ENCODE peak calls at places on chromosomes 11 and 22, in seven cellular contexts. T is RWPE2, M is fibroblast of lung, X is pancreas, Y is neural progenitor cell, H is heart left ventricle, B is esophagus squamous epithelium. S is an unnamed sample.

GRCh38 chr22:17237031-17237668 is 17.9 kb upstream of the ADA2 start:
- DNase-seq in X (no peak), T (no peak), H (no peak), Y (no peak), B (no peak), M (no peak), S (no peak)

GRCh38 chr22:37158963-37159290 is 9.2 kb upstream of the IL2RB start:
- DNase-seq in T (no peak), B (no peak), X (no peak), M (no peak), H (no peak), Y (no peak), S (no peak)

GRCh38 chr11:115409691-115410220 is 94.5 kb downstream of the CADM1 start:
- DNase-seq in X (no peak), H (no peak), M (peak; percentile 43), T (no peak), B (no peak), Y (peak; percentile 16), S (peak; percentile 43)

GRCh38 chr22:20569059-20570058 is 61.9 kb downstream of the MED15 start:
- DNase-seq in M (peak; percentile 98), H (no peak), T (peak; percentile 94), Y (no peak), X (no peak), B (no peak), S (peak; percentile 95)

GRCh38 chr11:21374381-21374780 is 705.0 kb downstream of the NELL1 start:
- DNase-seq in Y (no peak), B (no peak), M (no peak), T (no peak), X (no peak), H (no peak), S (no peak)

GRCh38 chr22:27197618-27198017 is 540.2 kb downstream of the MIAT start:
- DNase-seq in Y (no peak), H (no peak), M (no peak), T (no peak), B (no peak), X (no peak), S (no peak)

GRCh38 chr22:48241658-48242057 is 1479.2 kb downstream of the TBC1D22A start:
- DNase-seq in M (no peak), H (no peak), Y (no peak), B (no peak), T (no peak), X (no peak), S (no peak)

GRCh38 chr11:1541474-1542204 is 30.4 kb downstream of the DUSP8 start:
- DNase-seq in Y (peak; percentile 34), B (no peak), H (no peak), M (no peak), X (no peak), T (no peak), S (no peak)

GRCh38 chr11:8656291-8656690 is 26.2 kb downstream of the TRIM66 start:
- DNase-seq in T (no peak), X (no peak), H (no peak), Y (no peak), M (no peak), B (no peak), S (no peak)

GRCh38 chr11:9264381-9265210 is 554 bp downstream of the DENND5A start:
- DNase-seq in T (no peak), X (peak; percentile 29), Y (peak; percentile 18), H (peak; percentile 64), M (peak; percentile 90), B (peak; percentile 7), S (peak; percentile 10)

GRCh38 chr11:73252577-73253191 is 19.5 kb upstream of the P2RY6 start:
- DNase-seq in T (no peak), Y (peak; percentile 42), H (peak; percentile 2), B (no peak), X (no peak), M (no peak), S (no peak)

GRCh38 chr11:70312401-70313357 is 42.2 kb downstream of the PPFIA1 start:
- DNase-seq in X (no peak), M (no peak), B (no peak), T (no peak), H (no peak), Y (no peak), S (no peak)

GRCh38 chr11:35334385-35335090 is 84.8 kb downstream of the SLC1A2 start:
- DNase-seq in B (no peak), H (no peak), Y (no peak), X (no peak), M (no peak), T (no peak), S (no peak)

GRCh38 chr11:32391965-32392553 is 43.3 kb downstream of the WT1 start:
- DNase-seq in B (no peak), M (peak; percentile 82), T (no peak), X (no peak), H (no peak), Y (no peak), S (no peak)

GRCh38 chr11:65522640-65523322 is 2.1 kb upstream of the SCYL1 start:
- DNase-seq in B (no peak), Y (no peak), X (no peak), H (no peak), T (no peak), M (no peak), S (no peak)

GRCh38 chr22:49936018-49936972 is 17.9 kb downstream of the CRELD2 start:
- DNase-seq in H (peak; percentile 92), X (peak; percentile 90), Y (peak; percentile 52), T (no peak), M (peak; percentile 85), B (peak; percentile 65), S (peak; percentile 77)

GRCh38 chr11:126880872-126881271 is 119.7 kb downstream of the KIRREL3 start:
- DNase-seq in X (no peak), M (no peak), B (no peak), Y (no peak), H (no peak), T (no peak), S (no peak)

GRCh38 chr11:38952698-38953097 is 2354.7 kb upstream of the RAG2 start:
- DNase-seq in Y (no peak), T (no peak), X (no peak), M (no peak), B (no peak), H (no peak), S (no peak)

GRCh38 chr11:71339178-71339881 is 87.0 kb upstream of the SHANK2 start:
- DNase-seq in B (no peak), Y (no peak), M (no peak), T (no peak), H (no peak), X (no peak), S (no peak)

GRCh38 chr11:116072776-116073175 is 568.6 kb upstream of the CADM1 start:
- DNase-seq in T (no peak), Y (peak; percentile 49), X (no peak), H (no peak), M (no peak), B (no peak), S (no peak)

GRCh38 chr11:1692708-1693326 is 4.2 kb upstream of the KRTAP5-6 start:
- DNase-seq in B (no peak), M (no peak), H (no peak), X (no peak), Y (no peak), T (no peak), S (no peak)

GRCh38 chr22:46000081-46001027 is 23.4 kb upstream of the WNT7B start:
- DNase-seq in M (no peak), H (no peak), T (peak; percentile 37), Y (no peak), X (no peak), B (no peak), S (no peak)

GRCh38 chr22:29031236-29031982 is 30.2 kb downstream of the C22orf31 start:
- DNase-seq in Y (peak; percentile 66), M (peak; percentile 95), T (no peak), B (no peak), X (peak; percentile 42), H (peak; percentile 39), S (peak; percentile 100)

GRCh38 chr11:37502202-37502601 is 904.2 kb upstream of the RAG2 start:
- DNase-seq in X (no peak), H (no peak), Y (no peak), M (peak; percentile 36), B (no peak), T (no peak), S (no peak)

GRCh38 chr11:124943242-124943641 is 7.4 kb upstream of the HEPACAM start:
- DNase-seq in H (no peak), M (no peak), B (no peak), T (no peak), Y (no peak), X (no peak), S (no peak)
- TF ChIP-seq CTCF in H (no peak), M (no peak), B (no peak), T (no peak), Y (no peak), X (no peak), S (no peak)

DNA sequence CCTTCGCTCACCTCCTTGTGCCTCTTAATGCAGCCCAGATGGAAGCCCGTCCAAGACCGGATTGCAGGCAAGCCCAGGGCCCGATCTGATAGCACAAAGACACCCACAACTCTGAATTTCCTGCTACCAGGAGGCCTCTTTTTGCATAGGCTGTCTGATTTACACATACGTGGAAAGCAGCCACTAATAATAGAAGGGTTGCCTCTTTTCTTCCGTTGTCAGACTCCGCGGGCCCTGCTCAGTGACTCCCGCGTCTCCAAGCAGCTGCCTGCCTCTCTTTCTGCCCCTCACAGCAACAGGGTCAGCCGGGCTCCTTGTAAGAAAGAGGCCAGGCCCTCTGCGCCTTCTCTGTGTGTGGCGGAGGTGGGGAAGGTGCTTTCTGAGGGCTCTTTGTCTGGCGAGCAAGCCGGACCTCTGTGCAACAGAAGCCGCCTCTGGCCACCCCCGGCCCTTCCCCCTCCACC is 26.7 kb downstream of the FLI1 start:
- DNase-seq in B (no peak), H (no peak), Y (peak; percentile 68), M (no peak), T (no peak), X (no peak), S (no peak)
- H3K4me3 ChIP-seq in B (no peak overlapping the region), H (no peak overlapping the region), Y (no peak overlapping the region), M (no peak overlapping the region), T (no peak overlapping the region), X (no peak overlapping the region), S (no peak overlapping the region)

DNA sequence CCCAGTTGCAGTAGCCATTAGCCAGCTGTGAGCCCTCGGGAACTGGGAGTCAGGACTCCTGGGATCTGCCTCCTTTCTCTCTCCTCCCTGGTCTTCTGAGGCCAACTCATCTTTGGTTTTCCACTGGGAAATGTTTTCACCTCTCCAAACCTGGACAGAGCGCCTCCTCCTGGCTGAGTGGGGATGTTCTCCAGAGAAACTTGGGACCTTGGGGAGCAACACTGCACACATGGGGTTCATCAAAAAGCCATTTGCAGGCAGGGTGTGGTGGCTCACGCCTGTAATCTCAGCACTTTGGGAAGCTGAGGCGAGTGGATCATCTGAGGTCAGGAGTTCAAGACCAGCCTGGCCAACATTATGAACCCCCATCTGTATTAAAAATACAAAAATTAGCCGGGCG is 145.4 kb downstream of the NECTIN1 start:
- DNase-seq in B (no peak), M (no peak), T (no peak), X (no peak), H (no peak), Y (no peak), S (no peak)
- TF ChIP-seq CTCF in B (no peak), M (no peak), T (no peak), X (no peak), H (no peak), Y (peak; percentile 42), S (no peak)

GRCh38 chr22:22519591-22519990 is 479 bp downstream of the ZNF280A start:
- DNase-seq in M (no peak), H (no peak), X (no peak), T (no peak), B (no peak), Y (peak; percentile 79), S (no peak)
- H3K4me3 ChIP-seq in M (no peak overlapping the region), H (no peak overlapping the region), X (no peak overlapping the region), T (no peak overlapping the region), B (no peak overlapping the region), Y (peak overlapping the region; percentile 34), S (peak overlapping the region; percentile 34)

GRCh38 chr22:30969532-30970355 is 679 bp downstream of the TUG1 start:
- DNase-seq in H (peak; percentile 52), Y (no peak), X (no peak), M (peak; percentile 54), T (no peak), B (no peak), S (no peak)
- TF ChIP-seq CTCF in H (no peak), Y (no peak), X (no peak), M (peak; percentile 20), T (peak; percentile 12), B (no peak), S (peak; percentile 28)